ENCODE peak calls at places on chromosomes 7 and 10, in eight cellular contexts. J, W, H, A, P, Q, N and G are unnamed samples.

GRCh38 chr10:78045237-78045636 is 11.6 kb downstream of the RPS24 start:
- DNase-seq in J (no peak), W (no peak), H (no peak), A (peak), P (no peak), Q (no peak), N (no peak), G (no peak)

GRCh38 chr10:103336370-103336769 is 14.6 kb downstream of the PCGF6 start:
- DNase-seq in J (no peak), W (no peak), H (no peak), A (no peak), P (no peak), Q (no peak), N (no peak), G (no peak)

GRCh38 chr7:157621131-157621681 is 284.4 kb downstream of the DNAJB6 start:
- DNase-seq in J (no peak), W (no peak), H (no peak), A (peak), P (no peak), Q (no peak), N (no peak), G (peak)

GRCh38 chr7:106775552-106775936 is 89.5 kb upstream of the PIK3CG start:
- DNase-seq in J (no peak), W (peak), H (no peak), A (no peak), P (peak), Q (no peak), N (no peak), G (no peak)

GRCh38 chr10:31774291-31774900 is 154.2 kb downstream of the ARHGAP12 start:
- DNase-seq in J (peak), W (no peak), H (no peak), A (no peak), P (no peak), Q (no peak), N (no peak), G (no peak)

GRCh38 chr7:461453-462172 is 58.0 kb downstream of the PDGFA start:
- DNase-seq in J (no peak), W (no peak), H (no peak), A (peak), P (no peak), Q (no peak), N (no peak), G (peak)

GRCh38 chr7:114100810-114101209 is 182.0 kb upstream of the PPP1R3A start:
- DNase-seq in J (no peak), W (no peak), H (no peak), A (no peak), P (no peak), Q (no peak), N (no peak), G (no peak)

GRCh38 chr7:73972614-73973013 is 55.4 kb upstream of the ELN start:
- DNase-seq in J (no peak), W (no peak), H (no peak), A (peak), P (no peak), Q (no peak), N (no peak), G (peak)

GRCh38 chr10:29858352-29859267 is 200.8 kb downstream of the JCAD start:
- DNase-seq in J (peak), W (peak), H (no peak), A (peak), P (peak), Q (peak), N (no peak), G (peak)

GRCh38 chr7:14233026-14233897 is 243.8 kb upstream of the ETV1 start:
- DNase-seq in J (no peak), W (peak), H (no peak), A (no peak), P (no peak), Q (no peak), N (no peak), G (no peak)

GRCh38 chr7:104789780-104790179 is 224.2 kb upstream of the KMT2E start:
- DNase-seq in J (no peak), W (no peak), H (no peak), A (no peak), P (no peak), Q (no peak), N (no peak), G (no peak)

GRCh38 chr10:115093776-115094361 is 704 bp downstream of the ATRNL1 start:
- DNase-seq in J (no peak), W (no peak), H (no peak), A (no peak), P (no peak), Q (no peak), N (no peak), G (peak)